ENCODE peak calls at places on chromosomes 12 and 14, in nine cellular contexts. W is neural crest cell, H is nucleus accumbens, R is HepG2, T is Panc1, G is testis, I is M059J, A is right atrium auricular region, S is AG04449. B is an unnamed sample.

GRCh38 chr12:18955594-18955993 is 173.9 kb upstream of the PLEKHA5 start:
- DNase-seq in W (no peak), H (no peak), R (no peak), T (no peak), G (no peak), I (peak), A (no peak), S (peak), B (no peak)

GRCh38 chr12:121893901-121894540 is 5.4 kb downstream of the PSMD9 start:
- DNase-seq in W (no peak), H (no peak), R (peak), T (no peak), G (no peak), I (peak), A (no peak), S (no peak), B (no peak)

GRCh38 chr14:99792551-99793212 is 531 bp upstream of the EML1 start:
- DNase-seq in W (peak), H (no peak), R (no peak), T (no peak), G (peak), I (no peak), A (no peak), S (no peak), B (peak)

GRCh38 chr14:52834440-52834842 is 43.0 kb upstream of the GNPNAT1 start:
- DNase-seq in W (no peak), H (no peak), R (no peak), T (no peak), G (no peak), I (peak), A (no peak), S (peak), B (no peak)

GRCh38 chr12:62844915-62845314 is 90.0 kb downstream of the PPM1H start:
- DNase-seq in W (no peak), H (no peak), R (no peak), T (no peak), G (no peak), I (no peak), A (no peak), S (no peak), B (no peak)

GRCh38 chr12:47586952-47587669 is 118.7 kb downstream of the RPAP3 start:
- DNase-seq in W (no peak), H (no peak), R (no peak), T (no peak), G (no peak), I (no peak), A (no peak), S (no peak), B (no peak)

GRCh38 chr12:57490126-57490525 is 2.3 kb downstream of the MARS1 start:
- DNase-seq in W (no peak), H (no peak), R (no peak), T (no peak), G (no peak), I (no peak), A (no peak), S (no peak), B (no peak)

GRCh38 chr14:85566603-85567002 is 36.7 kb downstream of the FLRT2 start:
- DNase-seq in W (no peak), H (no peak), R (no peak), T (peak), G (no peak), I (peak), A (no peak), S (peak), B (no peak)

GRCh38 chr12:2348477-2348852 is 295.7 kb downstream of the CACNA1C start:
- DNase-seq in W (no peak), H (no peak), R (no peak), T (no peak), G (no peak), I (no peak), A (no peak), S (no peak), B (no peak)

GRCh38 chr12:101648195-101648594 is 49.2 kb upstream of the CHPT1 start:
- DNase-seq in W (no peak), H (no peak), R (no peak), T (no peak), G (no peak), I (no peak), A (no peak), S (no peak), B (no peak)

GRCh38 chr12:105192624-105193225 is 43.2 kb downstream of the APPL2 start:
- DNase-seq in W (no peak), H (peak), R (no peak), T (no peak), G (no peak), I (no peak), A (no peak), S (no peak), B (peak)

GRCh38 chr14:101200008-101200649 is 296.6 kb upstream of the RTL1 start:
- DNase-seq in W (no peak), H (no peak), R (no peak), T (no peak), G (no peak), I (no peak), A (peak), S (no peak), B (no peak)

GRCh38 chr14:21300892-21301291 is 21.0 kb downstream of the RPGRIP1 start:
- DNase-seq in W (peak), H (peak), R (no peak), T (no peak), G (peak), I (no peak), A (no peak), S (no peak), B (no peak)

GRCh38 chr14:47485421-47485820 is 190.0 kb downstream of the MDGA2 start:
- DNase-seq in W (no peak), H (no peak), R (no peak), T (no peak), G (no peak), I (no peak), A (no peak), S (no peak), B (no peak)

B was measured in midbrain.